ENCODE peak calls at places on chromosomes 2 and 18, in nine cellular contexts. T, Z, P, A, C, H, B, O and N are unnamed samples.
A peak's percentile ranks its signal among the peaks of the same experiment; 100 is the strongest.

GRCh38 chr2:137838255-137839092 is 125.8 kb upstream of the HNMT start:
- DNase-seq in T (no peak), B (peak; percentile 45), A (no peak), Z (peak; percentile 22), C (no peak), O (peak; percentile 70), H (peak; percentile 68), P (no peak), N (peak; percentile 58)

GRCh38 chr2:201807452-201807980 is 1.2 kb downstream of the CDK15 start:
- DNase-seq in Z (no peak), H (no peak), O (peak; percentile 25), P (no peak), B (no peak), A (no peak), C (no peak), T (no peak), N (peak; percentile 62)

GRCh38 chr2:1599301-1600085 is 144.8 kb downstream of the PXDN start:
- DNase-seq in H (no peak), T (peak; percentile 15), O (no peak), P (no peak), C (no peak), Z (no peak), A (no peak), B (no peak), N (no peak)

GRCh38 chr18:48931680-48932461 is 18.9 kb downstream of the SMAD7 start:
- DNase-seq in B (no peak), Z (no peak), H (peak; percentile 59), T (no peak), A (no peak), P (peak; percentile 72), C (no peak), O (no peak), N (no peak)

GRCh38 chr18:23138470-23138869 is 3.2 kb downstream of the CABLES1 start:
- DNase-seq in H (no peak), C (no peak), Z (peak; percentile 86), P (no peak), O (peak; percentile 89), T (no peak), A (no peak), B (no peak), N (no peak)

GRCh38 chr2:198325359-198325758 is 521.0 kb downstream of the PLCL1 start:
- DNase-seq in P (peak; percentile 7), B (no peak), C (no peak), O (no peak), Z (no peak), T (no peak), A (no peak), H (no peak), N (no peak)

GRCh38 chr2:106137944-106138903 is 55.9 kb downstream of the UXS1 start:
- DNase-seq in T (no peak), H (no peak), B (no peak), C (no peak), A (no peak), O (no peak), Z (no peak), P (peak; percentile 28), N (no peak)

GRCh38 chr2:179275280-179276013 is 10.8 kb upstream of the SESTD1 start:
- DNase-seq in C (no peak), A (no peak), T (no peak), H (no peak), Z (no peak), P (no peak), O (no peak), B (peak; percentile 14), N (no peak)

GRCh38 chr2:45849491-45850283 is 198.2 kb downstream of the PRKCE start:
- DNase-seq in A (no peak), P (peak; percentile 25), H (no peak), Z (no peak), B (no peak), T (no peak), C (no peak), O (no peak), N (peak; percentile 57)

GRCh38 chr2:120681696-120682288 is 53.9 kb upstream of the GLI2 start:
- DNase-seq in Z (no peak), O (no peak), A (no peak), P (no peak), H (no peak), C (no peak), T (no peak), B (no peak), N (no peak)

GRCh38 chr2:60549250-60550150 is 4.0 kb downstream of the BCL11A start:
- DNase-seq in P (peak; percentile 22), T (peak; percentile 40), B (no peak), C (no peak), Z (peak; percentile 28), A (no peak), O (peak; percentile 78), H (no peak), N (peak; percentile 30)

GRCh38 chr18:69414184-69414583 is 13.5 kb downstream of the DOK6 start:
- DNase-seq in O (no peak), Z (no peak), T (no peak), P (no peak), A (no peak), H (no peak), B (no peak), C (no peak), N (no peak)

GRCh38 chr18:6629635-6630140 is 99.8 kb upstream of the ARHGAP28 start:
- DNase-seq in B (peak; percentile 2), P (no peak), C (no peak), A (no peak), T (no peak), O (no peak), Z (no peak), H (no peak), N (no peak)

GRCh38 chr2:150581717-150582472 is 94.4 kb upstream of the RND3 start:
- DNase-seq in H (no peak), T (no peak), A (no peak), Z (no peak), P (no peak), C (no peak), B (no peak), O (no peak), N (no peak)

GRCh38 chr2:46050027-46050426 is 247.2 kb upstream of the EPAS1 start:
- DNase-seq in C (no peak), P (no peak), O (no peak), H (no peak), A (peak; percentile 15), B (no peak), T (no peak), Z (no peak), N (no peak)

GRCh38 chr2:105561401-105561800 is 162.6 kb upstream of the FHL2 start:
- DNase-seq in C (no peak), B (no peak), Z (no peak), T (no peak), O (no peak), A (no peak), H (no peak), P (no peak), N (no peak)

GRCh38 chr2:121260370-121261154 is 24.4 kb downstream of the TFCP2L1 start:
- DNase-seq in P (no peak), C (no peak), T (peak; percentile 87), Z (peak; percentile 72), H (no peak), O (peak; percentile 96), A (no peak), B (no peak), N (no peak)

GRCh38 chr18:24022141-24022540 is 7.6 kb downstream of the TTC39C start:
- DNase-seq in B (no peak), H (peak; percentile 20), O (no peak), Z (no peak), C (no peak), P (no peak), A (no peak), T (no peak), N (peak; percentile 81)

GRCh38 chr2:144498215-144498614 is 21.7 kb downstream of the ZEB2 start:
- DNase-seq in B (no peak), T (no peak), C (no peak), P (no peak), O (no peak), H (no peak), A (no peak), Z (no peak), N (no peak)

GRCh38 chr2:74658516-74658915 is 4.5 kb downstream of the SEMA4F start:
- DNase-seq in A (no peak), B (no peak), C (no peak), H (no peak), T (no peak), O (no peak), P (no peak), Z (no peak), N (peak; percentile 49)

GRCh38 chr2:98556634-98557033 is 51.7 kb downstream of the COA5 start:
- DNase-seq in H (no peak), P (peak; percentile 24), B (no peak), O (no peak), C (no peak), A (no peak), T (no peak), Z (no peak), N (no peak)

GRCh38 chr2:3805120-3805519 is 101.7 kb downstream of the DCDC2C start:
- DNase-seq in P (peak; percentile 11), B (peak; percentile 54), Z (no peak), C (no peak), H (peak; percentile 3), A (no peak), O (peak; percentile 26), T (no peak), N (peak; percentile 25)